ENCODE peak calls at places on chromosomes 16 and 17, in six cellular contexts. One of them, this sample, is unnamed.

GRCh38 chr17:59165933-59166342 is 10.4 kb downstream of the PRR11 start:
- DNase-seq in K562: peak
- DNase-seq in H1: peak
- DNase-seq in GM12878: peak
- DNase-seq in SK-N-SH: peak
- DNase-seq in HCT116: peak
- DNase-seq in this sample: peak

GRCh38 chr16:2838928-2839327 is 8.8 kb downstream of the ZG16B start:
- DNase-seq in H1: peak
- DNase-seq in K562: peak
- DNase-seq in HCT116: no peak
- DNase-seq in SK-N-SH: peak
- DNase-seq in GM12878: no peak
- DNase-seq in this sample: peak

GRCh38 chr17:34167359-34167758 is 87.7 kb upstream of the CCL2 start:
- DNase-seq in GM12878: no peak
- DNase-seq in HCT116: no peak
- DNase-seq in H1: no peak
- DNase-seq in SK-N-SH: no peak
- DNase-seq in K562: no peak
- DNase-seq in this sample: no peak

GRCh38 chr16:74271879-74272278 is 24.7 kb upstream of the PSMD7 start:
- DNase-seq in H1: peak
- DNase-seq in SK-N-SH: no peak
- DNase-seq in K562: no peak
- DNase-seq in GM12878: no peak
- DNase-seq in HCT116: no peak
- DNase-seq in this sample: no peak

GRCh38 chr16:71769222-71769621 is 39.4 kb downstream of the AP1G1 start:
- DNase-seq in HCT116: no peak
- DNase-seq in K562: no peak
- DNase-seq in GM12878: no peak
- DNase-seq in SK-N-SH: no peak
- DNase-seq in H1: no peak
- DNase-seq in this sample: no peak

GRCh38 chr17:60106377-60107059 is 27.8 kb upstream of the HEATR6 start:
- DNase-seq in SK-N-SH: no peak
- DNase-seq in K562: peak
- DNase-seq in HCT116: no peak
- DNase-seq in GM12878: no peak
- DNase-seq in H1: no peak
- DNase-seq in this sample: no peak

GRCh38 chr17:8488491-8488890 is 52.8 kb downstream of the NDEL1 start:
- DNase-seq in SK-N-SH: no peak
- DNase-seq in HCT116: no peak
- DNase-seq in GM12878: no peak
- DNase-seq in K562: no peak
- DNase-seq in H1: no peak
- DNase-seq in this sample: no peak

GRCh38 chr16:71626858-71627213 is 852 bp downstream of the MARVELD3 start:
- DNase-seq in H1: peak
- DNase-seq in SK-N-SH: no peak
- DNase-seq in GM12878: no peak
- DNase-seq in HCT116: peak
- DNase-seq in K562: no peak
- DNase-seq in this sample: peak

GRCh38 chr17:41967141-41967920 is 736 bp downstream of the CNP start:
- DNase-seq in GM12878: no peak
- DNase-seq in HCT116: peak
- DNase-seq in SK-N-SH: peak
- DNase-seq in H1: peak
- DNase-seq in K562: peak
- DNase-seq in this sample: no peak

GRCh38 chr17:63790057-63790456 is 16.1 kb downstream of the DDX42 start:
- DNase-seq in K562: no peak
- DNase-seq in HCT116: no peak
- DNase-seq in SK-N-SH: no peak
- DNase-seq in H1: no peak
- DNase-seq in GM12878: no peak
- DNase-seq in this sample: no peak

GRCh38 chr17:6666077-6666521 is 14.5 kb downstream of the C17orf100 start:
- DNase-seq in SK-N-SH: peak
- DNase-seq in HCT116: peak
- DNase-seq in GM12878: no peak
- DNase-seq in K562: peak
- DNase-seq in H1: peak
- DNase-seq in this sample: peak

GRCh38 chr17:11899494-11899893 is 97.8 kb downstream of the ZNF18 start:
- DNase-seq in H1: no peak
- DNase-seq in HCT116: no peak
- DNase-seq in SK-N-SH: peak
- DNase-seq in K562: peak
- DNase-seq in GM12878: no peak
- DNase-seq in this sample: no peak

GRCh38 chr17:29620271-29620670 is 2.4 kb downstream of the CORO6 start:
- DNase-seq in HCT116: peak
- DNase-seq in SK-N-SH: no peak
- DNase-seq in GM12878: no peak
- DNase-seq in K562: peak
- DNase-seq in H1: no peak
- DNase-seq in this sample: no peak

GRCh38 chr17:70820276-70820675 is 650.9 kb downstream of the KCNJ2 start:
- DNase-seq in H1: no peak
- DNase-seq in GM12878: no peak
- DNase-seq in SK-N-SH: no peak
- DNase-seq in K562: no peak
- DNase-seq in HCT116: no peak
- DNase-seq in this sample: no peak

GRCh38 chr17:7982171-7982570 is 20.2 kb upstream of the GUCY2D start:
- DNase-seq in SK-N-SH: no peak
- DNase-seq in GM12878: no peak
- DNase-seq in H1: no peak
- DNase-seq in K562: no peak
- DNase-seq in HCT116: no peak
- DNase-seq in this sample: no peak

GRCh38 chr17:30824356-30825145 is at the start of gene CRLF3:
- DNase-seq in GM12878: peak
- DNase-seq in HCT116: peak
- DNase-seq in SK-N-SH: peak
- DNase-seq in H1: peak
- DNase-seq in K562: peak
- DNase-seq in this sample: peak

GRCh38 chr17:1399366-1399678 is 700 bp downstream of the YWHAE start:
- DNase-seq in SK-N-SH: no peak
- DNase-seq in H1: no peak
- DNase-seq in K562: no peak
- DNase-seq in GM12878: no peak
- DNase-seq in HCT116: no peak
- DNase-seq in this sample: no peak

GRCh38 chr16:81569361-81570034 is 124.9 kb downstream of the CMIP start:
- DNase-seq in HCT116: no peak
- DNase-seq in GM12878: no peak
- DNase-seq in K562: no peak
- DNase-seq in SK-N-SH: no peak
- DNase-seq in H1: no peak
- DNase-seq in this sample: no peak

GRCh38 chr16:55499951-55500350 is 8.9 kb upstream of the LPCAT2 start:
- DNase-seq in SK-N-SH: no peak
- DNase-seq in K562: peak
- DNase-seq in GM12878: no peak
- DNase-seq in H1: peak
- DNase-seq in HCT116: peak
- DNase-seq in this sample: no peak

GRCh38 chr17:9439851-9440250 is 135.8 kb downstream of the STX8 start:
- DNase-seq in GM12878: no peak
- DNase-seq in SK-N-SH: no peak
- DNase-seq in K562: no peak
- DNase-seq in HCT116: no peak
- DNase-seq in H1: no peak
- DNase-seq in this sample: no peak

GRCh38 chr16:85611455-85612190 is 1.5 kb upstream of the GSE1 start:
- DNase-seq in SK-N-SH: peak
- DNase-seq in GM12878: no peak
- DNase-seq in H1: peak
- DNase-seq in HCT116: peak
- DNase-seq in K562: peak
- DNase-seq in this sample: peak
- TF ChIP-seq JUND in SK-N-SH: no peak
- TF ChIP-seq JUND in GM12878: no peak
- TF ChIP-seq JUND in H1: no peak
- TF ChIP-seq JUND in HCT116: no peak
- TF ChIP-seq JUND in K562: no peak
- TF ChIP-seq JUND in this sample: no peak

GRCh38 chr16:66926171-66926570 is 836 bp upstream of the RRAD start:
- DNase-seq in H1: no peak
- DNase-seq in GM12878: no peak
- DNase-seq in HCT116: no peak
- DNase-seq in K562: no peak
- DNase-seq in SK-N-SH: no peak
- DNase-seq in this sample: no peak

GRCh38 chr16:66925322-66925840 is at the start of gene RRAD:
- DNase-seq in HCT116: no peak
- DNase-seq in SK-N-SH: no peak
- DNase-seq in H1: peak
- DNase-seq in K562: peak
- DNase-seq in GM12878: no peak
- DNase-seq in this sample: no peak

GRCh38 chr16:66923247-66923851 is 2.0 kb downstream of the RRAD start:
- DNase-seq in H1: no peak
- DNase-seq in SK-N-SH: no peak
- DNase-seq in GM12878: no peak
- DNase-seq in HCT116: no peak
- DNase-seq in K562: no peak
- DNase-seq in this sample: no peak

GRCh38 chr16:66923866-66924265 is 1.5 kb downstream of the RRAD start:
- DNase-seq in K562: no peak
- DNase-seq in SK-N-SH: no peak
- DNase-seq in H1: no peak
- DNase-seq in GM12878: no peak
- DNase-seq in HCT116: no peak
- DNase-seq in this sample: no peak

DNA sequence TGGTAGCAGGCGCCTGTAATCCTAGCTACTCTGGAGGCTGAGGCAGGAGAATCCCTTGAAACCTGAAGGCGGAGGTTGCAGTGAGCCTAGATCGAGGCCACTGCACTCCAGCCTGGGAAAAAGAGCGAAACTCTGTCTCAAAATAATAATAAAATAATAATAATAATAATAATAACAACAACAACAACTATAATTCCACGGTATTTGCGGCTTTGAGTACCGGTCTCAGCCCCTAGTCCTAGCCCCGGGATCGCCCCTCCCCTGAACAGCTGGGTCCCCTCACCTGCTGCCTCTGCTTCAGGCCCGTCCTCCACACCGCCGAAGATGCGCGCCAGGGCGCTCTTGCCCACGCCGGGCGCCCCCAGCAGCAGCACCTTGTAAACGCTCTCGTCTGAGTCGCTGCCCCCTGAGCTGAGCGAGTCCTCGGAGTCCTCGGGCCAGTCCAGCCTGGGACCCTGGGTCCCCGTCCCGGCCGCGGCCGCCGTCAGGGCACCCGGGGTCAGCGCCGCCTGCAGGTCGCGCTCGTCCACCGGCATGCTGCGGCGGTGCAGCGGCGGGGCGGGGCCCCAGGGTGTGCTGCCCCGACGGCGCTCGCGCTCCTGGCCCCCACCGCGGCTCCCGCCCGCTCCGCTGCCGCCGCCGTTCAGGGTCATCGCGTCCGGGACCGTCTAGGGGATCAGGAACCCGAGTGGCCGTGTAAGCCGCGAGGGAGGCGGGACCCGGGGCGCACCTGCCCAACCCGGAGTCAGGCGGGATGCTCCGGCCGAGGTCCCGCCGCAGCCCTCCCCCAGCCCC is 611 bp downstream of the RRAD start:
- DNase-seq in SK-N-SH: peak
- DNase-seq in H1: peak
- DNase-seq in K562: peak
- DNase-seq in GM12878: no peak
- DNase-seq in HCT116: no peak
- DNase-seq in this sample: peak
- TF ChIP-seq JUND in SK-N-SH: no peak
- TF ChIP-seq JUND in H1: no peak
- TF ChIP-seq JUND in K562: no peak
- TF ChIP-seq JUND in GM12878: no peak
- TF ChIP-seq JUND in HCT116: no peak
- TF ChIP-seq JUND in this sample: no peak

DNA sequence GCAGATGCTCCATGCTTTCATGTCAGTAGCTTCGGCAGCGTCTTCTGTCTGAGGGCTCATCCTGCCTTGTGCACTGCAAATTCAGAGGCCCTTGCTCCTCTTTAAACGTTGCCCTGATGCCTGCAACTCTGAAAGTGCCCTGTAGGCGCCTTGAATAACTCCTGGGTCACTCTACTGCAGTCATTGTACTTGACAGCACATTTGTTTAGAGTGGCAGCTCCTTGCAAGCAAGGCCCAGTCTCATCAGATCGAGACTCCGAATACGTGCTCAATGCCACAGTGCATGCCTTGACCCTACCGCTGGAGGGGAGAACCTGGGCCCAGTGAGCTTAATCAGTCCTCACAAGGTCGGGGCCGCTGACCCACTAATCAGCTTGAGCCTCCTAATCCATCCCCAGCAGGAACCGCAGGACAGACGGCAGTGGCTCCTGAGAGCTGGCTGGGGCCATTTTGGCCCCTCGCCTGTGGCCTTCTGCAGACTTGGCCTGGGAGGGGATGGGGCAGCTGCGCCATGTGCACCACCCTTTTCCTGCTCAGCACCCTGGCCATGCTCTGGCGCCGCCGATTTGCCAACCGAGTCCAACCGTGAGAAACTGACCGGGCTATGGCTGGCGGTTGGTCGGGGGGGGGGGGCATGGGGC is at the start of gene PRCD:
- DNase-seq in SK-N-SH: peak
- DNase-seq in GM12878: no peak
- DNase-seq in K562: no peak
- DNase-seq in H1: no peak
- DNase-seq in HCT116: no peak
- DNase-seq in this sample: no peak
- TF ChIP-seq JUND in SK-N-SH: no peak
- TF ChIP-seq JUND in GM12878: no peak
- TF ChIP-seq JUND in K562: no peak
- TF ChIP-seq JUND in H1: no peak
- TF ChIP-seq JUND in HCT116: no peak
- TF ChIP-seq JUND in this sample: no peak

DNA sequence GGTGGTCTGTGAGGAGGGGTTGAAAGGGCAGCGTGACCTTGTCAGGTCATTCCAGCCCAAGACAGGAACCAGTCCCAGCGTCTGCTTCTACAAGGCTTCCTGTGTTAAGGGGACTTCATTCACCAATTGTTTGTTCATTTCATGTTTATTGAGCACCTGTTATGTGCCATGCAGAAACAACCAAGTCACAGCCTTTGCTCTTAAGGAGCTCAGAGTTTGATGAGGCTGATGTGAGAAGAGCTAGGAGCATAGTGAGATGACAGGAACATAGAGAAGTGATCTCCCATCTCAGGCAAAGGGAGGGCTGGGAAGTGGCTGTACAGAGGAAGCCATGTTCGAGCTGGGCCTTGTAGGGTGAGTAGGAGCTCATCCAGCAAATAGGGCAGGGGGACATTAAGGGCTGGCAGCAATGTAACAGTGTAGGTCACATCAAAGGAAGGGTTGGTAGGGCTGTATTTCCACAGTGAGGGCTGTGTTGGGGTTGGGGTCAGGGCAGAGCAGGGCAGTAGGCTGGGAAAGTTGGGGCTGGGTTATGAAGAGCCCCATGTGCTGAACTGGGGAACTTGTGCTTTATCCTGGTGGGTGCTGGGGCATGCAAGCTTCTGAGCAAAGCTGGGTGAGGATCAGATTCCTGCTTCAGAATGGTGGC is 79.8 kb downstream of the ARHGAP23 start:
- DNase-seq in K562: no peak
- DNase-seq in GM12878: no peak
- DNase-seq in H1: no peak
- DNase-seq in SK-N-SH: no peak
- DNase-seq in HCT116: no peak
- DNase-seq in this sample: no peak
- TF ChIP-seq JUND in K562: no peak
- TF ChIP-seq JUND in GM12878: no peak
- TF ChIP-seq JUND in H1: no peak
- TF ChIP-seq JUND in SK-N-SH: no peak
- TF ChIP-seq JUND in HCT116: no peak
- TF ChIP-seq JUND in this sample: no peak

This sample was measured in T47D.